ENCODE peak calls at places on chromosomes 13 and 19, in seven cellular contexts. M, I, N, V, D, J and B are unnamed samples.
A peak's percentile ranks its signal among the peaks of the same experiment; 100 is the strongest.

GRCh38 chr19:47609885-47610545 is 1.1 kb downstream of the BICRA start:
- DNase-seq in M (no peak), I (no peak), N (peak; percentile 19), V (peak; percentile 58), D (no peak), J (peak; percentile 55), B (peak; percentile 62)

GRCh38 chr19:13794388-13794751 is 873 bp upstream of the ZSWIM4 start:
- DNase-seq in M (no peak), I (no peak), N (peak; percentile 82), V (peak; percentile 20), D (no peak), J (peak; percentile 74), B (peak; percentile 87)

GRCh38 chr19:28170066-28170465 is 1042.9 kb downstream of the UQCRFS1 start:
- DNase-seq in M (no peak), I (no peak), N (no peak), V (no peak), D (no peak), J (no peak), B (no peak)

GRCh38 chr19:5913739-5914357 is at the start of gene CAPS:
- DNase-seq in M (no peak), I (no peak), N (peak; percentile 71), V (no peak), D (no peak), J (peak; percentile 59), B (no peak)

GRCh38 chr19:38224014-38224862 is at the start of gene DPF1:
- DNase-seq in M (peak; percentile 75), I (peak; percentile 95), N (no peak), V (peak; percentile 80), D (no peak), J (peak; percentile 50), B (no peak)

GRCh38 chr19:53394522-53394973 is 401 bp upstream of the ZNF765 start:
- DNase-seq in M (peak; percentile 51), I (peak; percentile 15), N (peak; percentile 25), V (no peak), D (no peak), J (peak; percentile 61), B (peak; percentile 56)

GRCh38 chr13:73677041-73677589 is 457.1 kb downstream of the KLF12 start:
- DNase-seq in M (no peak), I (no peak), N (no peak), V (no peak), D (no peak), J (no peak), B (no peak)

GRCh38 chr19:41709951-41710645 is 1.7 kb downstream of the CEACAM5 start:
- DNase-seq in M (no peak), I (no peak), N (no peak), V (no peak), D (no peak), J (no peak), B (no peak)

GRCh38 chr13:95614641-95615245 is 29.8 kb downstream of the DZIP1 start:
- DNase-seq in M (no peak), I (no peak), N (peak; percentile 57), V (no peak), D (no peak), J (no peak), B (no peak)

GRCh38 chr19:31232871-31233270 is 116.4 kb downstream of the TSHZ3 start:
- DNase-seq in M (no peak), I (no peak), N (no peak), V (no peak), D (no peak), J (no peak), B (no peak)